ENCODE peak calls at places on chromosomes 1 and 21, in five cellular contexts. L is Ammon's horn; T is cerebellar cortex; Y is T1000; R is stimulated activated CD4-positive, alpha-beta T cell treated with anti-CD3 and anti-CD28 coated beads, Interleukin-4, amount 100 ng/mL, for 1 hour. Q is an unnamed sample.
A peak's percentile ranks its signal among the peaks of the same experiment; 100 is the strongest.

GRCh38 chr21:21046063-21046462 is 47.9 kb downstream of the NCAM2 start:
- DNase-seq in R (no peak), T (no peak), L (no peak), Y (no peak), Q (no peak)

GRCh38 chr1:46456411-46456963 is 33.1 kb upstream of the DMBX1 start:
- DNase-seq in Y (no peak), R (no peak), T (no peak), L (no peak), Q (no peak)

GRCh38 chr1:206505702-206506375 is 1.5 kb upstream of the RASSF5 start:
- DNase-seq in R (no peak), T (peak; percentile 18), L (no peak), Y (no peak), Q (no peak)

GRCh38 chr1:202093856-202094255 is 28.9 kb upstream of the GPR37L1 start:
- DNase-seq in L (no peak), R (no peak), Y (no peak), T (no peak), Q (no peak)

GRCh38 chr1:209651148-209651547 is 1.1 kb downstream of the LAMB3 start:
- DNase-seq in L (no peak), Y (peak; percentile 65), R (peak; percentile 57), T (no peak), Q (peak; percentile 76)

GRCh38 chr21:32457962-32458361 is 45.5 kb downstream of the EVA1C start:
- DNase-seq in R (no peak), Y (no peak), T (no peak), L (no peak), Q (no peak)

GRCh38 chr1:178702141-178702540 is 22.9 kb upstream of the RALGPS2 start:
- DNase-seq in L (no peak), Y (no peak), R (no peak), T (no peak), Q (no peak)

GRCh38 chr1:71828431-71829012 is 453.8 kb downstream of the NEGR1 start:
- DNase-seq in Y (no peak), L (peak; percentile 47), R (no peak), T (peak; percentile 66), Q (peak; percentile 12)

GRCh38 chr1:37471345-37472231 is 2.8 kb upstream of the ZC3H12A start:
- DNase-seq in T (peak; percentile 53), Y (peak; percentile 65), R (no peak), L (peak; percentile 88), Q (peak; percentile 83)

GRCh38 chr1:109240158-109241152 is 8.9 kb upstream of the CELSR2 start:
- DNase-seq in T (peak; percentile 65), Y (peak; percentile 50), L (peak; percentile 76), R (peak; percentile 28), Q (no peak)

GRCh38 chr1:62841587-62842169 is 57.7 kb downstream of the ATG4C start:
- DNase-seq in Y (no peak), L (peak; percentile 89), T (peak; percentile 84), R (no peak), Q (peak; percentile 42)

GRCh38 chr1:30680429-30680828 is 43.0 kb downstream of the MATN1 start:
- DNase-seq in L (no peak), Y (no peak), R (no peak), T (no peak), Q (no peak)

GRCh38 chr1:169521226-169521625 is 35.5 kb upstream of the SLC19A2 start:
- DNase-seq in L (no peak), R (no peak), T (no peak), Y (no peak), Q (peak; percentile 56)

GRCh38 chr1:171645553-171646336 is 6.7 kb downstream of the MYOC start:
- DNase-seq in L (peak; percentile 57), T (peak; percentile 99), R (no peak), Y (no peak), Q (peak; percentile 63)

GRCh38 chr1:16298653-16299052 is 53.6 kb downstream of the FBXO42 start:
- DNase-seq in T (no peak), R (no peak), L (no peak), Y (no peak), Q (no peak)

GRCh38 chr1:19934336-19934735 is 10.9 kb upstream of the PLA2G2E start:
- DNase-seq in L (peak; percentile 40), T (no peak), Y (no peak), R (no peak), Q (no peak)

Q was measured in mucosa of gallbladder.